ENCODE peak calls at places on chromosomes 7 and 10, in eight cellular contexts. V is endothelial cell of umbilical vein, Q is ovary, P is tibial nerve, N is adrenal gland, S is spleen, A is stomach, J is GM12892. K is an unnamed sample.

GRCh38 chr7:24981544-24981951 is 1.6 kb upstream of the OSBPL3 start:
- DNase-seq in V (peak), Q (peak), P (peak), N (peak), S (peak), A (peak), J (no peak), K (peak)

GRCh38 chr10:79084012-79084971 is 15.5 kb downstream of the ZMIZ1 start:
- DNase-seq in V (peak), Q (peak), P (peak), N (peak), S (peak), A (peak), J (no peak), K (peak)

GRCh38 chr10:133009218-133009954 is 67.0 kb upstream of the CFAP46 start:
- DNase-seq in V (no peak), Q (no peak), P (peak), N (peak), S (peak), A (peak), J (no peak), K (peak)

GRCh38 chr10:127977368-127978009 is 70.6 kb downstream of the PTPRE start:
- DNase-seq in V (peak), Q (no peak), P (peak), N (peak), S (peak), A (peak), J (no peak), K (peak)

GRCh38 chr10:14181197-14181936 is 149.4 kb downstream of the FRMD4A start:
- DNase-seq in V (peak), Q (no peak), P (no peak), N (no peak), S (no peak), A (no peak), J (no peak), K (no peak)

GRCh38 chr7:139588632-139589031 is 65.1 kb downstream of the CLEC2L start:
- DNase-seq in V (no peak), Q (peak), P (no peak), N (peak), S (peak), A (peak), J (no peak), K (no peak)

GRCh38 chr10:77812741-77813140 is 113.8 kb downstream of the DLG5 start:
- DNase-seq in V (no peak), Q (no peak), P (no peak), N (no peak), S (no peak), A (no peak), J (no peak), K (no peak)

GRCh38 chr7:129859188-129859587 is 93.6 kb downstream of the UBE2H start:
- DNase-seq in V (no peak), Q (no peak), P (no peak), N (no peak), S (no peak), A (no peak), J (no peak), K (no peak)

GRCh38 chr7:33062023-33062781 is at the start of gene NT5C3A:
- DNase-seq in V (peak), Q (no peak), P (no peak), N (peak), S (peak), A (peak), J (peak), K (peak)

GRCh38 chr10:7471720-7472367 is 61.0 kb upstream of the SFMBT2 start:
- DNase-seq in V (no peak), Q (no peak), P (no peak), N (peak), S (peak), A (no peak), J (peak), K (no peak)

GRCh38 chr7:147492621-147493020 is 1097.9 kb upstream of the C7orf33 start:
- DNase-seq in V (no peak), Q (no peak), P (no peak), N (no peak), S (no peak), A (no peak), J (no peak), K (peak)

GRCh38 chr7:6606866-6607583 is 8.4 kb upstream of the ZNF853 start:
- DNase-seq in V (no peak), Q (no peak), P (no peak), N (no peak), S (no peak), A (no peak), J (no peak), K (no peak)

GRCh38 chr7:116753130-116753529 is 81.1 kb downstream of the MET start:
- DNase-seq in V (peak), Q (no peak), P (no peak), N (no peak), S (no peak), A (no peak), J (no peak), K (no peak)

GRCh38 chr10:51176976-51177690 is 102.8 kb downstream of the PRKG1 start:
- DNase-seq in V (no peak), Q (no peak), P (no peak), N (no peak), S (no peak), A (no peak), J (no peak), K (no peak)

GRCh38 chr7:143321734-143322133 is 5.8 kb downstream of the CLCN1 start:
- DNase-seq in V (no peak), Q (no peak), P (no peak), N (no peak), S (no peak), A (peak), J (no peak), K (no peak)

GRCh38 chr10:133364645-133365431 is 7.0 kb upstream of the FUOM start:
- DNase-seq in V (no peak), Q (no peak), P (no peak), N (no peak), S (no peak), A (peak), J (no peak), K (no peak)

GRCh38 chr7:32461484-32461883 is 28.7 kb downstream of the LSM5 start:
- DNase-seq in V (no peak), Q (no peak), P (no peak), N (no peak), S (no peak), A (no peak), J (no peak), K (no peak)

GRCh38 chr10:3806603-3807002 is 21.6 kb upstream of the KLF6 start:
- DNase-seq in V (peak), Q (no peak), P (no peak), N (no peak), S (no peak), A (peak), J (no peak), K (no peak)

GRCh38 chr7:91567111-91568012 is 303.1 kb downstream of the FZD1 start:
- DNase-seq in V (no peak), Q (no peak), P (no peak), N (no peak), S (no peak), A (no peak), J (no peak), K (no peak)

GRCh38 chr10:130300608-130301025 is 164.4 kb downstream of the GLRX3 start:
- DNase-seq in V (no peak), Q (peak), P (no peak), N (peak), S (peak), A (no peak), J (no peak), K (no peak)

GRCh38 chr10:51666476-51666875 is 32.9 kb downstream of the CSTF2T start:
- DNase-seq in V (no peak), Q (no peak), P (no peak), N (no peak), S (no peak), A (no peak), J (no peak), K (no peak)

GRCh38 chr7:157116762-157117161 is 22.0 kb upstream of the UBE3C start:
- DNase-seq in V (no peak), Q (no peak), P (no peak), N (peak), S (no peak), A (no peak), J (no peak), K (no peak)

GRCh38 chr10:45379891-45380540 is 6.0 kb downstream of the ALOX5 start:
- DNase-seq in V (no peak), Q (no peak), P (no peak), N (peak), S (peak), A (no peak), J (no peak), K (no peak)

GRCh38 chr7:128906001-128906765 is 4.3 kb downstream of the KCP start:
- DNase-seq in V (no peak), Q (no peak), P (no peak), N (no peak), S (peak), A (no peak), J (no peak), K (no peak)

GRCh38 chr7:34652784-34653183 is 5.2 kb upstream of the NPSR1 start:
- DNase-seq in V (no peak), Q (no peak), P (no peak), N (no peak), S (no peak), A (no peak), J (no peak), K (no peak)

GRCh38 chr7:128954830-128955797 is 17.4 kb downstream of the IRF5 start:
- DNase-seq in V (no peak), Q (no peak), P (no peak), N (no peak), S (no peak), A (no peak), J (no peak), K (no peak)

GRCh38 chr10:74437822-74438221 is 286.8 kb downstream of the ADK start:
- DNase-seq in V (no peak), Q (no peak), P (no peak), N (no peak), S (no peak), A (no peak), J (no peak), K (peak)

GRCh38 chr7:3028071-3028766 is 15.4 kb downstream of the CARD11 start:
- DNase-seq in V (peak), Q (no peak), P (no peak), N (peak), S (no peak), A (peak), J (no peak), K (peak)

GRCh38 chr10:110457851-110458582 is 39.7 kb upstream of the DUSP5 start:
- DNase-seq in V (peak), Q (no peak), P (no peak), N (peak), S (peak), A (no peak), J (no peak), K (no peak)

GRCh38 chr7:134625571-134625970 is 21.1 kb upstream of the BPGM start:
- DNase-seq in V (no peak), Q (no peak), P (no peak), N (no peak), S (no peak), A (no peak), J (no peak), K (no peak)

GRCh38 chr7:23476286-23477169 is 6.2 kb upstream of the IGF2BP3 start:
- DNase-seq in V (peak), Q (no peak), P (no peak), N (no peak), S (no peak), A (no peak), J (no peak), K (no peak)
- TF ChIP-seq POLR2A in V (no peak), Q (no peak), P (no peak), N (no peak), S (no peak), A (no peak), J (no peak), K (no peak)

GRCh38 chr10:17816208-17816607 is 7.1 kb downstream of the MRC1 start:
- DNase-seq in V (no peak), Q (no peak), P (no peak), N (no peak), S (no peak), A (no peak), J (no peak), K (no peak)
- TF ChIP-seq POLR2A in V (no peak), Q (no peak), P (no peak), N (no peak), S (no peak), A (no peak), J (no peak), K (no peak)

DNA sequence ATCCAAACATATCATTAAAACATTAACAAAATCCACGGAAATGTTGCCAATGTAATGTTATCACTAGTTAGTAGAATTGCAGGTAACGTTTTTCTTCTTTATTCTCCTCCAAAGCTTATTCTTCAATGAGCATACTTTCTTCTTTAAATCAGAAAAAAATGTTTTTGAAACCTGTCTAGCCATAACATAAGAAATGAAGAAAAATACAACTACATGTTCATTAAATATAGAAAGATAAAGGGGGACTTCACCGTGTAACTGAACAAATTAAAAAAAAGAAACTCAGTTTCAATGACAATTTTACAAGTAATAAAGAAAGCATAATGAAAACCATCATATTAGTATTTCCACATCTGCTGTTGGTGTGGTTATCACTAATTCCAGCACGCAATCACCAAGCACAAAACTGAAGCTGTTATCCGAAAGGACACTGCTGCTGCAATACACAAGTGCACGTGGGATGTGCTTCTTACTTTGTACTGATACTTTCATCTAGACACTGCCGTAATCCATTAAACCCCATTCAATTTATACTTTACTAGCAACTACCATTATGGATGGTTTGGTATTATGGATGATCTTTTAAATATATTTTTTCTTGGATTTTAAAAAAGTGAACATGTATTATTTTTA is 9.6 kb downstream of the ESYT2 start:
- DNase-seq in V (no peak), Q (no peak), P (no peak), N (no peak), S (no peak), A (no peak), J (no peak), K (no peak)
- TF ChIP-seq POLR2A in V (no peak), Q (no peak), P (no peak), N (no peak), S (no peak), A (no peak), J (no peak), K (no peak)

DNA sequence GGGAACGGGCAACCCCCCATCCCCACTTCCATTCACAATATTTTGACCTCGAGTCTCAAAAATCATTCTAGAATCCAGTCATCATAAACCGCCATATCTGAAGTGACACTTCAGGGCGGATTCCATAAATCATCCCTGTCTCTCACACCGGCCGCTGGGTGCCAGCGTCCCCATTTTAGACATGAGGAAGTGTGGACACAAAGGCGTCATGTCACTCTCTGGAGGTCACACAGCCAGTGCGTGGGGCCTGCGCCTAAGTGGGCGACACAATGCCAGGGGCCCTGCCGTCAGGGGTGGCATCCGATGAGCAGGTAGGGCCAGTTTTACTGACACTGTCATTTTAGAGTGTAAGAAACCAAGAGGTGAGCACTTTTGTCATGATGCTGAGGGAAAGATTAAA is 19.5 kb downstream of the KCNH2 start:
- DNase-seq in V (no peak), Q (no peak), P (no peak), N (no peak), S (no peak), A (no peak), J (no peak), K (no peak)
- TF ChIP-seq POLR2A in V (no peak), Q (no peak), P (no peak), N (no peak), S (no peak), A (no peak), J (no peak), K (no peak)

DNA sequence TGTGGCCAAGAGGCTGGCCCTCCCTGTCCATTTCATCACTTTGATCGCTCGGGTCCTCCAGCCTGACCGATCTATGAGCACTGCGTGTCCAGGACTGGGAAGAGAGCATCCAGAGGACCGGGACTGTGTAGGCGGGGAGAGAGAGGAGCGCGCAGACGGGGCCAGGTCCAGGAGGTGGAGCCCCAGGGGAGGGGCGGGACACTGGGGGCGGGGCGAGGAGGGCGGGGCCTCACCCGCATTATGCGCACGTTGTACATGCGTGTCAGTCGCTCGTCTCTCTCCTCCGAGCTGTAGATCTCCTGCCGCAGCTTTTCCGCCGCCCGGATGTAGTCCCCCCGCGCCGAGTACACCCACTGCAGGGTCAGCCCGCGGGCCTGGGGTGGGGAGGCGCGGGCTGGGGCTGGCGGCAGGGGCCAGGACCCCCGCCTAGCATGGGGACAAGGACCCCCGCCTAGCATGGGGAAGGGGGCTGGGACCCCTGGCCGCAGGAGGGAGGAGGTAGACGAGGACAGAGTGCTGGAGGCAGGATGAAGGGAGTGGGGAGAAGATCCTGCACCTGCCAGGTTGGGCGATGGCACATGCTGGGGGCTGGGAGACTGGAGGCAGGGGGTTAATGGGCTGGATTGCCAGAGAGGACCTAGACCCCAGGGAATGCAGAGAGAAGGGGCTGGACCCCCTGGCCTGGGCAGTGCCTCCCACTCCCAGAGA is 14.3 kb downstream of the MOSPD3 start:
- DNase-seq in V (peak), Q (peak), P (peak), N (peak), S (peak), A (peak), J (peak), K (peak)
- TF ChIP-seq POLR2A in V (no peak), Q (no peak), P (no peak), N (no peak), S (no peak), A (no peak), J (peak), K (peak)

GRCh38 chr7:130922206-130923112 is 188.5 kb upstream of the KLF14 start:
- DNase-seq in V (no peak), Q (no peak), P (no peak), N (no peak), S (no peak), A (no peak), J (no peak), K (no peak)
- TF ChIP-seq POLR2A in V (no peak), Q (no peak), P (no peak), N (no peak), S (no peak), A (no peak), J (peak), K (no peak)

K was measured in H54.